ENCODE peak calls at places on chromosomes 6 and 20, in seven cellular contexts. One of them, this sample, is unnamed.

GRCh38 chr6:52984247-52984646 is 10.8 kb downstream of the GSTA4 start:
- DNase-seq in HL-60: peak; percentile 65
- DNase-seq in uterus: no peak
- DNase-seq in transverse colon: no peak
- DNase-seq in AG04450: no peak
- DNase-seq in heart right ventricle: no peak
- DNase-seq in left ventricle myocardium inferior: no peak
- DNase-seq in this sample: no peak

GRCh38 chr20:2131366-2131765 is 29.7 kb downstream of the STK35 start:
- DNase-seq in heart right ventricle: no peak
- DNase-seq in transverse colon: no peak
- DNase-seq in AG04450: no peak
- DNase-seq in HL-60: no peak
- DNase-seq in left ventricle myocardium inferior: no peak
- DNase-seq in uterus: no peak
- DNase-seq in this sample: no peak

GRCh38 chr6:67679566-67680296 is 955.4 kb upstream of the ADGRB3 start:
- DNase-seq in HL-60: no peak
- DNase-seq in heart right ventricle: no peak
- DNase-seq in uterus: no peak
- DNase-seq in AG04450: no peak
- DNase-seq in transverse colon: no peak
- DNase-seq in left ventricle myocardium inferior: no peak
- DNase-seq in this sample: no peak

GRCh38 chr6:84050408-84050807 is 16.8 kb downstream of the MRAP2 start:
- DNase-seq in AG04450: no peak
- DNase-seq in HL-60: peak; percentile 9
- DNase-seq in heart right ventricle: no peak
- DNase-seq in left ventricle myocardium inferior: no peak
- DNase-seq in uterus: no peak
- DNase-seq in transverse colon: no peak
- DNase-seq in this sample: no peak

GRCh38 chr6:18488526-18489270 is 101.5 kb downstream of the RNF144B start:
- DNase-seq in left ventricle myocardium inferior: no peak
- DNase-seq in uterus: no peak
- DNase-seq in heart right ventricle: no peak
- DNase-seq in transverse colon: no peak
- DNase-seq in AG04450: no peak
- DNase-seq in HL-60: no peak
- DNase-seq in this sample: no peak

GRCh38 chr6:72672906-72673305 is 51.0 kb downstream of the KCNQ5 start:
- DNase-seq in uterus: no peak
- DNase-seq in HL-60: no peak
- DNase-seq in transverse colon: no peak
- DNase-seq in heart right ventricle: no peak
- DNase-seq in AG04450: no peak
- DNase-seq in left ventricle myocardium inferior: no peak
- DNase-seq in this sample: no peak

GRCh38 chr6:30127238-30128093 is 8.5 kb upstream of the TRIM40 start:
- DNase-seq in HL-60: no peak
- DNase-seq in uterus: no peak
- DNase-seq in left ventricle myocardium inferior: no peak
- DNase-seq in heart right ventricle: no peak
- DNase-seq in AG04450: no peak
- DNase-seq in transverse colon: no peak
- DNase-seq in this sample: no peak

GRCh38 chr6:67458265-67458664 is 1176.8 kb upstream of the ADGRB3 start:
- DNase-seq in AG04450: no peak
- DNase-seq in uterus: no peak
- DNase-seq in HL-60: no peak
- DNase-seq in transverse colon: no peak
- DNase-seq in left ventricle myocardium inferior: no peak
- DNase-seq in heart right ventricle: no peak
- DNase-seq in this sample: no peak

GRCh38 chr20:4918473-4918872 is 82.8 kb downstream of the SLC23A2 start:
- DNase-seq in heart right ventricle: no peak
- DNase-seq in HL-60: no peak
- DNase-seq in uterus: no peak
- DNase-seq in left ventricle myocardium inferior: no peak
- DNase-seq in transverse colon: peak; percentile 38
- DNase-seq in AG04450: no peak
- DNase-seq in this sample: no peak

GRCh38 chr6:19988555-19988954 is 151.4 kb downstream of the ID4 start:
- DNase-seq in HL-60: no peak
- DNase-seq in heart right ventricle: no peak
- DNase-seq in left ventricle myocardium inferior: no peak
- DNase-seq in AG04450: no peak
- DNase-seq in uterus: no peak
- DNase-seq in transverse colon: no peak
- DNase-seq in this sample: no peak

GRCh38 chr6:109867970-109868358 is 110.1 kb upstream of the GPR6 start:
- DNase-seq in heart right ventricle: no peak
- DNase-seq in transverse colon: no peak
- DNase-seq in uterus: peak; percentile 42
- DNase-seq in HL-60: no peak
- DNase-seq in left ventricle myocardium inferior: no peak
- DNase-seq in AG04450: no peak
- DNase-seq in this sample: no peak

GRCh38 chr6:36015666-36016065 is 8.8 kb downstream of the SLC26A8 start:
- DNase-seq in left ventricle myocardium inferior: no peak
- DNase-seq in AG04450: no peak
- DNase-seq in transverse colon: no peak
- DNase-seq in heart right ventricle: no peak
- DNase-seq in HL-60: no peak
- DNase-seq in uterus: no peak
- DNase-seq in this sample: no peak

GRCh38 chr6:44671333-44671732 is 283.8 kb downstream of the CDC5L start:
- DNase-seq in uterus: no peak
- DNase-seq in heart right ventricle: no peak
- DNase-seq in transverse colon: no peak
- DNase-seq in left ventricle myocardium inferior: no peak
- DNase-seq in HL-60: no peak
- DNase-seq in AG04450: no peak
- DNase-seq in this sample: no peak

GRCh38 chr6:34671801-34672656 is 24.5 kb downstream of the ILRUN start:
- DNase-seq in uterus: no peak
- DNase-seq in left ventricle myocardium inferior: no peak
- DNase-seq in transverse colon: peak; percentile 68
- DNase-seq in HL-60: no peak
- DNase-seq in AG04450: no peak
- DNase-seq in heart right ventricle: no peak
- DNase-seq in this sample: no peak

GRCh38 chr6:158041370-158041769 is 59.7 kb downstream of the SYNJ2 start:
- DNase-seq in heart right ventricle: no peak
- DNase-seq in HL-60: no peak
- DNase-seq in left ventricle myocardium inferior: peak; percentile 12
- DNase-seq in uterus: peak; percentile 12
- DNase-seq in AG04450: no peak
- DNase-seq in transverse colon: no peak
- DNase-seq in this sample: no peak

GRCh38 chr20:52779125-52779524 is 193.0 kb upstream of the TSHZ2 start:
- DNase-seq in AG04450: no peak
- DNase-seq in uterus: no peak
- DNase-seq in transverse colon: no peak
- DNase-seq in heart right ventricle: no peak
- DNase-seq in left ventricle myocardium inferior: no peak
- DNase-seq in HL-60: no peak
- DNase-seq in this sample: no peak

GRCh38 chr6:90217621-90218496 is 78.8 kb downstream of the BACH2 start:
- DNase-seq in left ventricle myocardium inferior: no peak
- DNase-seq in AG04450: no peak
- DNase-seq in uterus: no peak
- DNase-seq in transverse colon: no peak
- DNase-seq in heart right ventricle: peak; percentile 53
- DNase-seq in HL-60: no peak
- DNase-seq in this sample: no peak

GRCh38 chr20:19893356-19893755 is 123.8 kb upstream of the NAA20 start:
- DNase-seq in HL-60: no peak
- DNase-seq in AG04450: no peak
- DNase-seq in left ventricle myocardium inferior: no peak
- DNase-seq in transverse colon: no peak
- DNase-seq in heart right ventricle: no peak
- DNase-seq in uterus: no peak
- DNase-seq in this sample: no peak

GRCh38 chr6:166494757-166495486 is 91.6 kb downstream of the RAMACL start:
- DNase-seq in heart right ventricle: no peak
- DNase-seq in AG04450: no peak
- DNase-seq in transverse colon: no peak
- DNase-seq in uterus: no peak
- DNase-seq in HL-60: no peak
- DNase-seq in left ventricle myocardium inferior: peak; percentile 9
- DNase-seq in this sample: no peak

DNA sequence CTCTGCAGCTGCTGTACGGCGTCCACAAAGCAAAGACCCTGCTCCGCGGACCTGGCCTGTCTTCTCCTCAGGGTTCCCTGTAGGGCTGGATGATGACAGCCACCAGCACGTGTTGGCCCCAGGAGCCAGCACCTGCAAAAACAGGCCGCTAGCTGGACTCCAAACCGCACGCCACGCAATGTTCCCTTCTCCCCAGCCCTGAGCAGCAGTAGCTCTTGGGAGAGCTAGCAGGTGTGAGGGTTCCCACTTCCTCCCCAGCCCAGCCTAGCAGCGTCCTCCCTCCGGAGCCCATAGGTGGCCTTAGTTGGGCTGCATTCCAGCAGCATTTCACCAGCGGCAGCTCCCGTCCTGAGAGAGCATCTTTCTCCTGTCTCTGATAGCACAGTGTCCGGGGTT is 42.3 kb downstream of the DACT2 start:
- DNase-seq in heart right ventricle: no peak
- DNase-seq in left ventricle myocardium inferior: no peak
- DNase-seq in HL-60: no peak
- DNase-seq in transverse colon: no peak
- DNase-seq in uterus: no peak
- DNase-seq in AG04450: no peak
- DNase-seq in this sample: no peak
- H3K27ac ChIP-seq in heart right ventricle: no peak overlapping the region
- H3K27ac ChIP-seq in left ventricle myocardium inferior: no peak overlapping the region
- H3K27ac ChIP-seq in HL-60: no peak overlapping the region
- H3K27ac ChIP-seq in transverse colon: no peak overlapping the region
- H3K27ac ChIP-seq in uterus: no peak overlapping the region
- H3K27ac ChIP-seq in AG04450: no peak overlapping the region
- H3K27ac ChIP-seq in this sample: no peak overlapping the region

GRCh38 chr6:12138936-12139335 is 126.8 kb downstream of the HIVEP1 start:
- DNase-seq in HL-60: no peak
- DNase-seq in AG04450: no peak
- DNase-seq in uterus: no peak
- DNase-seq in heart right ventricle: no peak
- DNase-seq in transverse colon: no peak
- DNase-seq in left ventricle myocardium inferior: no peak
- DNase-seq in this sample: no peak

GRCh38 chr6:12138377-12138776 is 126.3 kb downstream of the HIVEP1 start:
- DNase-seq in left ventricle myocardium inferior: no peak
- DNase-seq in transverse colon: no peak
- DNase-seq in HL-60: no peak
- DNase-seq in heart right ventricle: no peak
- DNase-seq in uterus: no peak
- DNase-seq in AG04450: no peak
- DNase-seq in this sample: no peak

GRCh38 chr6:12137480-12137879 is 125.4 kb downstream of the HIVEP1 start:
- DNase-seq in transverse colon: peak; percentile 23
- DNase-seq in HL-60: peak; percentile 16
- DNase-seq in heart right ventricle: peak; percentile 43
- DNase-seq in uterus: peak; percentile 26
- DNase-seq in left ventricle myocardium inferior: peak; percentile 22
- DNase-seq in AG04450: no peak
- DNase-seq in this sample: no peak

GRCh38 chr6:12134991-12135390 is 122.9 kb downstream of the HIVEP1 start:
- DNase-seq in heart right ventricle: no peak
- DNase-seq in transverse colon: no peak
- DNase-seq in AG04450: no peak
- DNase-seq in HL-60: no peak
- DNase-seq in uterus: no peak
- DNase-seq in left ventricle myocardium inferior: no peak
- DNase-seq in this sample: no peak

GRCh38 chr6:12136905-12137304 is 124.8 kb downstream of the HIVEP1 start:
- DNase-seq in HL-60: no peak
- DNase-seq in heart right ventricle: no peak
- DNase-seq in AG04450: no peak
- DNase-seq in transverse colon: no peak
- DNase-seq in uterus: no peak
- DNase-seq in left ventricle myocardium inferior: no peak
- DNase-seq in this sample: no peak
- H3K27ac ChIP-seq in HL-60: no peak overlapping the region
- H3K27ac ChIP-seq in heart right ventricle: no peak overlapping the region
- H3K27ac ChIP-seq in AG04450: no peak overlapping the region
- H3K27ac ChIP-seq in transverse colon: no peak overlapping the region
- H3K27ac ChIP-seq in uterus: no peak overlapping the region
- H3K27ac ChIP-seq in left ventricle myocardium inferior: no peak overlapping the region
- H3K27ac ChIP-seq in this sample: no peak overlapping the region

DNA sequence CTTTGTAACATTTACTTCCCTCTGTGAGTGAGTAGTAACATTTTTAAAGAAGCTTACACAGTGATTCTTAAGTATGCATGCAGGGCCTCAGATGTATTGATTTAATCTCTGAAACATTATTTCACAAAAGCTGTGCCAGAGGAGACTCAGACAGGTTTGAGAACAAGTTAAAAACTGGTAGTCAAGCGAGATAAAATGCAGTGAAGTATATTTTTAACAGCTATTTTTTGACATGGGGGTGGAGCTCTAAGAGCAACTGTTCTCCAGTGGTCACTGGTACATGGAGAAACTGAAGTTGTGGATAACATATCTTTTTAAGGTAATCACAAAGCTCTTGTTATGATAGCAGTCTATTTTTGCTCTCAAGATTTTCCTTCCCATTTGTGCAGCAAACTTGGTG is 20.4 kb downstream of the DSTN start:
- DNase-seq in left ventricle myocardium inferior: no peak
- DNase-seq in transverse colon: no peak
- DNase-seq in AG04450: no peak
- DNase-seq in heart right ventricle: no peak
- DNase-seq in uterus: no peak
- DNase-seq in HL-60: no peak
- DNase-seq in this sample: no peak
- H3K27ac ChIP-seq in left ventricle myocardium inferior: peak overlapping the region; percentile 65
- H3K27ac ChIP-seq in transverse colon: peak overlapping the region; percentile 79
- H3K27ac ChIP-seq in AG04450: no peak overlapping the region
- H3K27ac ChIP-seq in heart right ventricle: peak overlapping the region; percentile 46
- H3K27ac ChIP-seq in uterus: peak overlapping the region; percentile 58
- H3K27ac ChIP-seq in HL-60: no peak overlapping the region
- H3K27ac ChIP-seq in this sample: no peak overlapping the region

GRCh38 chr6:136593748-136594490 is 43.7 kb upstream of the MAP7 start:
- DNase-seq in HL-60: peak; percentile 76
- DNase-seq in left ventricle myocardium inferior: no peak
- DNase-seq in heart right ventricle: no peak
- DNase-seq in AG04450: peak; percentile 96
- DNase-seq in uterus: no peak
- DNase-seq in transverse colon: peak; percentile 17
- DNase-seq in this sample: no peak

GRCh38 chr6:136594671-136595070 is 44.4 kb upstream of the MAP7 start:
- DNase-seq in AG04450: no peak
- DNase-seq in left ventricle myocardium inferior: no peak
- DNase-seq in transverse colon: no peak
- DNase-seq in uterus: no peak
- DNase-seq in HL-60: no peak
- DNase-seq in heart right ventricle: no peak
- DNase-seq in this sample: no peak

GRCh38 chr6:136591617-136592016 is 41.4 kb upstream of the MAP7 start:
- DNase-seq in uterus: no peak
- DNase-seq in heart right ventricle: no peak
- DNase-seq in AG04450: no peak
- DNase-seq in transverse colon: no peak
- DNase-seq in left ventricle myocardium inferior: no peak
- DNase-seq in HL-60: no peak
- DNase-seq in this sample: no peak

GRCh38 chr6:136598048-136598447 is 47.8 kb upstream of the MAP7 start:
- DNase-seq in uterus: no peak
- DNase-seq in transverse colon: no peak
- DNase-seq in left ventricle myocardium inferior: no peak
- DNase-seq in heart right ventricle: no peak
- DNase-seq in HL-60: no peak
- DNase-seq in AG04450: no peak
- DNase-seq in this sample: no peak

GRCh38 chr6:136592930-136593673 is 42.9 kb upstream of the MAP7 start:
- DNase-seq in left ventricle myocardium inferior: no peak
- DNase-seq in heart right ventricle: no peak
- DNase-seq in uterus: no peak
- DNase-seq in AG04450: no peak
- DNase-seq in HL-60: no peak
- DNase-seq in transverse colon: no peak
- DNase-seq in this sample: no peak
- H3K27ac ChIP-seq in left ventricle myocardium inferior: no peak overlapping the region
- H3K27ac ChIP-seq in heart right ventricle: no peak overlapping the region
- H3K27ac ChIP-seq in uterus: no peak overlapping the region
- H3K27ac ChIP-seq in AG04450: peak overlapping the region; percentile 93
- H3K27ac ChIP-seq in HL-60: peak overlapping the region; percentile 15
- H3K27ac ChIP-seq in transverse colon: no peak overlapping the region
- H3K27ac ChIP-seq in this sample: no peak overlapping the region